ENCODE peak calls at places on chromosome 18, in seven cellular contexts. G is NCI-H345; H is left lobe of liver; Y is cardiac muscle cell; W is activated CD4-positive, alpha-beta T cell treated with anti-CD3 and anti-CD28 coated beads for 4 hours; O is GM23248; D is pancreas. J is an unnamed sample.

GRCh38 chr18:32879497-32879896 is 106.7 kb upstream of the KLHL14 start:
- DNase-seq in G (no peak), H (no peak), Y (no peak), W (no peak), O (no peak), D (no peak), J (no peak)

GRCh38 chr18:9032519-9032918 is 70.0 kb upstream of the NDUFV2 start:
- DNase-seq in G (no peak), H (no peak), Y (no peak), W (no peak), O (no peak), D (no peak), J (no peak)

GRCh38 chr18:8948471-8949149 is 153.9 kb upstream of the NDUFV2 start:
- DNase-seq in G (no peak), H (no peak), Y (no peak), W (no peak), O (peak), D (no peak), J (no peak)

GRCh38 chr18:44819944-44820510 is 139.3 kb downstream of the SETBP1 start:
- DNase-seq in G (no peak), H (peak), Y (no peak), W (no peak), O (no peak), D (peak), J (no peak)

GRCh38 chr18:78975699-78976098 is 3.9 kb upstream of the SALL3 start:
- DNase-seq in G (peak), H (no peak), Y (no peak), W (no peak), O (no peak), D (no peak), J (no peak)

GRCh38 chr18:369224-370010 is 101.6 kb upstream of the THOC1 start:
- DNase-seq in G (no peak), H (no peak), Y (no peak), W (no peak), O (peak), D (no peak), J (no peak)

GRCh38 chr18:62736077-62736476 is 20.7 kb downstream of the PHLPP1 start:
- DNase-seq in G (no peak), H (no peak), Y (no peak), W (no peak), O (no peak), D (no peak), J (no peak)

GRCh38 chr18:25190468-25190867 is 161.5 kb downstream of the ZNF521 start:
- DNase-seq in G (no peak), H (no peak), Y (no peak), W (no peak), O (no peak), D (no peak), J (no peak)

GRCh38 chr18:9708057-9708881 is at the start of gene RAB31:
- DNase-seq in G (peak), H (peak), Y (peak), W (no peak), O (peak), D (peak), J (peak)

GRCh38 chr18:33304277-33304676 is 136.2 kb downstream of the CCDC178 start:
- DNase-seq in G (no peak), H (no peak), Y (no peak), W (no peak), O (no peak), D (no peak), J (no peak)

GRCh38 chr18:49018961-49019445 is 68.2 kb upstream of the SMAD7 start:
- DNase-seq in G (no peak), H (peak), Y (no peak), W (no peak), O (no peak), D (peak), J (no peak)

GRCh38 chr18:34709631-34710429 is at the start of gene DTNA:
- DNase-seq in G (peak), H (no peak), Y (peak), W (no peak), O (peak), D (no peak), J (no peak)

GRCh38 chr18:45838302-45839070 is 13.0 kb downstream of the SIGLEC15 start:
- DNase-seq in G (no peak), H (peak), Y (no peak), W (no peak), O (peak), D (peak), J (no peak)